ENCODE peak calls at places on chromosomes 6 and 20, in seven cellular contexts. D is CD8-positive, alpha-beta T cell; Q is pancreas; W is IMR-90; F is neural progenitor cell; M is fibroblast of pulmonary artery; P is thoracic aorta. U is an unnamed sample.
A peak's percentile ranks its signal among the peaks of the same experiment; 100 is the strongest.

GRCh38 chr6:100379386-100379785 is 85.3 kb downstream of the SIM1 start:
- DNase-seq in D (no peak), Q (no peak), W (no peak), F (no peak), M (peak; percentile 9), P (no peak), U (no peak)

GRCh38 chr6:34154668-34155447 is 9.0 kb upstream of the GRM4 start:
- DNase-seq in D (peak; percentile 46), Q (peak; percentile 56), W (peak; percentile 26), F (peak; percentile 87), M (peak; percentile 39), P (no peak), U (peak; percentile 35)

GRCh38 chr6:141483561-141484061 is 649.1 kb upstream of the GJE1 start:
- DNase-seq in D (no peak), Q (no peak), W (peak; percentile 96), F (no peak), M (peak; percentile 95), P (no peak), U (peak; percentile 67)

GRCh38 chr6:46323312-46323965 is 152.7 kb upstream of the ENPP5 start:
- DNase-seq in D (no peak), Q (no peak), W (peak; percentile 67), F (no peak), M (peak; percentile 81), P (no peak), U (peak; percentile 39)

GRCh38 chr6:139325003-139325600 is 33.3 kb upstream of the TXLNB start:
- DNase-seq in D (no peak), Q (no peak), W (no peak), F (no peak), M (no peak), P (no peak), U (no peak)

GRCh38 chr6:134379086-134379485 is 61.2 kb upstream of the SGK1 start:
- DNase-seq in D (no peak), Q (peak; percentile 82), W (no peak), F (no peak), M (no peak), P (no peak), U (peak; percentile 97)

GRCh38 chr6:75171151-75171550 is 34.7 kb downstream of the COL12A1 start:
- DNase-seq in D (no peak), Q (no peak), W (no peak), F (no peak), M (no peak), P (no peak), U (no peak)

GRCh38 chr20:10463622-10464021 is 28.5 kb downstream of the SLX4IP start:
- DNase-seq in D (no peak), Q (no peak), W (no peak), F (no peak), M (peak; percentile 35), P (no peak), U (peak; percentile 69)

GRCh38 chr6:19210849-19211590 is 626.1 kb upstream of the ID4 start:
- DNase-seq in D (no peak), Q (no peak), W (no peak), F (peak; percentile 67), M (no peak), P (no peak), U (no peak)

GRCh38 chr6:80673367-80673766 is 566.9 kb downstream of the BCKDHB start:
- DNase-seq in D (no peak), Q (no peak), W (no peak), F (no peak), M (no peak), P (no peak), U (no peak)

GRCh38 chr6:160177220-160177619 is 55.6 kb downstream of the SLC22A1 start:
- DNase-seq in D (no peak), Q (no peak), W (no peak), F (peak; percentile 33), M (no peak), P (no peak), U (no peak)

GRCh38 chr6:109406196-109406595 is 23.9 kb upstream of the CD164 start:
- DNase-seq in D (no peak), Q (no peak), W (peak; percentile 63), F (no peak), M (peak; percentile 86), P (no peak), U (peak; percentile 84)

GRCh38 chr6:26543953-26544352 is 5.8 kb downstream of the HMGN4 start:
- DNase-seq in D (no peak), Q (no peak), W (peak; percentile 26), F (no peak), M (peak; percentile 52), P (no peak), U (peak; percentile 40)

GRCh38 chr20:47231382-47232042 is 125.0 kb downstream of the ZMYND8 start:
- DNase-seq in D (no peak), Q (no peak), W (peak; percentile 92), F (no peak), M (peak; percentile 63), P (no peak), U (no peak)

GRCh38 chr20:37336369-37337207 is 9.4 kb upstream of the SRC start:
- DNase-seq in D (no peak), Q (no peak), W (peak; percentile 20), F (peak; percentile 67), M (peak; percentile 58), P (no peak), U (no peak)

GRCh38 chr6:150243620-150244314 is 100.9 kb downstream of the PPP1R14C start:
- DNase-seq in D (no peak), Q (no peak), W (peak; percentile 44), F (no peak), M (no peak), P (no peak), U (no peak)

GRCh38 chr6:144847906-144848305 is 562.8 kb downstream of the UTRN start:
- DNase-seq in D (no peak), Q (no peak), W (no peak), F (peak; percentile 12), M (peak; percentile 4), P (no peak), U (no peak)

GRCh38 chr20:1324598-1325172 is 4.3 kb downstream of the SDCBP2 start:
- DNase-seq in D (no peak), Q (peak; percentile 12), W (peak; percentile 91), F (no peak), M (peak; percentile 82), P (peak; percentile 50), U (no peak)
- H3K4me3 ChIP-seq in D (peak overlapping the region; percentile 81), Q (peak overlapping the region; percentile 94), W (peak overlapping the region; percentile 60), F (peak overlapping the region; percentile 87), M (peak overlapping the region; percentile 75), P (peak overlapping the region; percentile 84), U (peak overlapping the region; percentile 94)

GRCh38 chr6:30942338-30943060 is 1.7 kb downstream of the MUCL3 start:
- DNase-seq in D (no peak), Q (peak; percentile 77), W (peak; percentile 76), F (peak; percentile 97), M (peak; percentile 85), P (peak; percentile 8), U (peak; percentile 89)
- TF ChIP-seq CTCF in D (no peak), Q (no peak), W (peak; percentile 71), F (peak; percentile 67), M (peak; percentile 72), P (no peak), U (peak; percentile 72)

GRCh38 chr20:21018576-21018975 is 87.6 kb downstream of the LINC00237 start:
- DNase-seq in D (no peak), Q (no peak), W (no peak), F (no peak), M (no peak), P (no peak), U (no peak)

GRCh38 chr20:21020656-21021004 is 85.5 kb downstream of the LINC00237 start:
- DNase-seq in D (no peak), Q (no peak), W (no peak), F (no peak), M (peak; percentile 3), P (no peak), U (no peak)

GRCh38 chr20:21019468-21019830 is 86.7 kb downstream of the LINC00237 start:
- DNase-seq in D (no peak), Q (no peak), W (no peak), F (no peak), M (no peak), P (no peak), U (no peak)

GRCh38 chr20:21017381-21018085 is 88.6 kb downstream of the LINC00237 start:
- DNase-seq in D (no peak), Q (no peak), W (no peak), F (no peak), M (no peak), P (no peak), U (no peak)

DNA sequence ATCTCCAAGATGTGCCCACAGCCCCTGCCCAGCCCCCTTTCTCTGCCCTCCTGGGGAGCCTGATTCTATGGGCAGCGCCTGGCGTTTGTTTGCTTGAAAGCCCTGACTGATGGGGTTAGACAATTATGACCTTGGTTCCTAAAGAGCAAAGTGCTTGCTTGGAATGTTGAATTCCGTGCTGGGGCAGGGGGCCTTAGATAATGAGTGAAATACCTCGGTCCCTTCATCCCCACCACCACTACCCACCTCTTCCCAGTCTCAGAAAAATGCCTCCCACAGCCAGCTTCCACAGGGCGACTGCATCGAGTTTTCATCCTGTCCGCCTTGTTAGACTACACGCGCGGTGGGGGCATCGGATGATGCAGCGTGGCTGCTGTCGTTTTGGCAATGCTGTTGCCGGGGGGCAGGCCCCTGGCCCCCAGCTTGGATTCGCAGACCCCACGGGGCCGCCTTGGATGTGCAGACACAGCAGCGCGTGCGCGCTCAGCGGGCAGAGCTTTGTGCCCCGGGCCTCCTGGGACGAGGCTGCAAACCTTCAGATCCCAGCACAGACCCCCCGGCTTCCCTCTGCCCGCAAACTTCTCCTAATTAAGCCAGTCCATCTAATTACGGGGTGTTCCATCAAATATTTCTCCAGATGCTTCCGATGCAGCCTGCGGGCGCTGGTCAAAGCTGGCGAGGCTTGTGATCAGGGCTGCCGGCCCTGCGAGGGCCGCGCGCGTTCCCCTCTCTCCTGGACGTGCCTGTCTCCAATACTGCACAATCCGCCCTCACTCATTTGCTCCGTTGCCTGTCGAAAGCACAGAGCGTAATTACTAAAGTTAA is 86.1 kb downstream of the LINC00237 start:
- DNase-seq in D (no peak), Q (no peak), W (no peak), F (peak; percentile 59), M (no peak), P (no peak), U (no peak)
- H3K4me3 ChIP-seq in D (no peak overlapping the region), Q (no peak overlapping the region), W (no peak overlapping the region), F (no peak overlapping the region), M (no peak overlapping the region), P (no peak overlapping the region), U (no peak overlapping the region)

GRCh38 chr20:50569864-50570836 is 60.0 kb downstream of the PTPN1 start:
- DNase-seq in D (no peak), Q (no peak), W (peak; percentile 37), F (peak; percentile 56), M (peak; percentile 60), P (no peak), U (no peak)
- TF ChIP-seq CTCF in D (no peak), Q (no peak), W (peak; percentile 52), F (peak; percentile 47), M (peak; percentile 54), P (no peak), U (peak; percentile 32)